ENCODE peak calls at places on chromosomes 3 and 15, in seven cellular contexts. P, W, U, M, N, D and O are unnamed samples.
A peak's percentile ranks its signal among the peaks of the same experiment; 100 is the strongest.

GRCh38 chr3:10988003-10988402 is 4.5 kb upstream of the SLC6A1 start:
- DNase-seq in P (no peak), W (no peak), U (no peak), M (no peak), N (no peak), D (no peak), O (no peak)

GRCh38 chr15:63083541-63083940 is 38.1 kb upstream of the LACTB start:
- DNase-seq in P (no peak), W (no peak), U (no peak), M (no peak), N (no peak), D (no peak), O (no peak)

GRCh38 chr3:40211579-40211978 is 97.9 kb upstream of the EIF1B start:
- DNase-seq in P (peak; percentile 56), W (no peak), U (no peak), M (no peak), N (no peak), D (no peak), O (no peak)

GRCh38 chr3:177351757-177352158 is 154.5 kb upstream of the TBL1XR1 start:
- DNase-seq in P (no peak), W (no peak), U (no peak), M (no peak), N (no peak), D (no peak), O (no peak)

GRCh38 chr3:194114123-194114522 is 21.8 kb upstream of the HES1 start:
- DNase-seq in P (no peak), W (no peak), U (no peak), M (no peak), N (no peak), D (no peak), O (no peak)

GRCh38 chr15:32828507-32829186 is 110.8 kb downstream of the GREM1 start:
- DNase-seq in P (peak; percentile 97), W (no peak), U (no peak), M (no peak), N (no peak), D (no peak), O (no peak)

GRCh38 chr3:56190130-56190529 is 278.1 kb downstream of the ERC2 start:
- DNase-seq in P (no peak), W (no peak), U (no peak), M (no peak), N (no peak), D (no peak), O (no peak)

GRCh38 chr15:59296181-59296617 is 76.5 kb downstream of the MYO1E start:
- DNase-seq in P (peak; percentile 62), W (peak; percentile 55), U (no peak), M (no peak), N (no peak), D (no peak), O (no peak)

GRCh38 chr15:65931221-65931620 is 61.9 kb downstream of the RAB11A start:
- DNase-seq in P (no peak), W (no peak), U (no peak), M (no peak), N (no peak), D (no peak), O (no peak)

GRCh38 chr15:66878761-66879160 is 176.7 kb downstream of the SMAD6 start:
- DNase-seq in P (no peak), W (no peak), U (no peak), M (no peak), N (no peak), D (peak; percentile 6), O (peak; percentile 58)

GRCh38 chr15:65646486-65646885 is 24.7 kb downstream of the SLC24A1 start:
- DNase-seq in P (no peak), W (no peak), U (no peak), M (no peak), N (no peak), D (no peak), O (no peak)

GRCh38 chr3:105747056-105747455 is 121.8 kb downstream of the CBLB start:
- DNase-seq in P (peak; percentile 32), W (peak; percentile 52), U (no peak), M (no peak), N (peak; percentile 51), D (no peak), O (no peak)

GRCh38 chr3:10292505-10293419 is at the start of gene GHRL:
- DNase-seq in P (no peak), W (peak; percentile 29), U (no peak), M (no peak), N (no peak), D (no peak), O (no peak)

GRCh38 chr15:73346735-73347312 is 21.9 kb downstream of the HCN4 start:
- DNase-seq in P (peak; percentile 73), W (peak; percentile 49), U (peak; percentile 61), M (peak; percentile 15), N (peak; percentile 37), D (peak; percentile 64), O (no peak)

GRCh38 chr3:59235221-59236012 is 185.6 kb upstream of the CFAP20DC start:
- DNase-seq in P (peak; percentile 26), W (no peak), U (no peak), M (no peak), N (peak; percentile 34), D (no peak), O (no peak)

GRCh38 chr3:71022552-71023335 is 560.8 kb downstream of the FOXP1 start:
- DNase-seq in P (peak; percentile 59), W (peak; percentile 39), U (no peak), M (no peak), N (no peak), D (no peak), O (no peak)

GRCh38 chr3:25235033-25235432 is 193.0 kb upstream of the RARB start:
- DNase-seq in P (no peak), W (no peak), U (no peak), M (no peak), N (no peak), D (no peak), O (no peak)

GRCh38 chr15:42705336-42705735 is 31.6 kb downstream of the CDAN1 start:
- DNase-seq in P (no peak), W (no peak), U (no peak), M (no peak), N (no peak), D (no peak), O (no peak)

GRCh38 chr15:65077981-65078352 is 1.4 kb downstream of the KBTBD13 start:
- DNase-seq in P (no peak), W (peak; percentile 70), U (peak; percentile 50), M (peak; percentile 66), N (peak; percentile 23), D (no peak), O (no peak)

GRCh38 chr3:71399478-71399877 is 184.1 kb downstream of the FOXP1 start:
- DNase-seq in P (no peak), W (no peak), U (no peak), M (no peak), N (no peak), D (no peak), O (no peak)

GRCh38 chr3:61541694-61542093 is 19.7 kb upstream of the PTPRG start:
- DNase-seq in P (no peak), W (no peak), U (no peak), M (no peak), N (no peak), D (no peak), O (no peak)

GRCh38 chr15:72778796-72779195 is 4.8 kb downstream of the ADPGK start:
- DNase-seq in P (no peak), W (no peak), U (no peak), M (no peak), N (no peak), D (no peak), O (no peak)

GRCh38 chr3:11778248-11778647 is 68.4 kb downstream of the TAMM41 start:
- DNase-seq in P (no peak), W (no peak), U (no peak), M (no peak), N (no peak), D (no peak), O (no peak)

GRCh38 chr15:22955544-22956085 is 24.6 kb downstream of the CYFIP1 start:
- DNase-seq in P (no peak), W (no peak), U (no peak), M (no peak), N (no peak), D (no peak), O (no peak)
- H3K4me1 ChIP-seq in P (no peaks in the 10 kb centered on the region), W (peaks cover 17% of the 10 kb centered on the region), U (no peaks in the 10 kb centered on the region), M (peaks cover 28% of the 10 kb centered on the region), N (no peaks in the 10 kb centered on the region), D (peaks cover 5% of the 10 kb centered on the region), O (peaks cover 83% of the 10 kb centered on the region)

DNA sequence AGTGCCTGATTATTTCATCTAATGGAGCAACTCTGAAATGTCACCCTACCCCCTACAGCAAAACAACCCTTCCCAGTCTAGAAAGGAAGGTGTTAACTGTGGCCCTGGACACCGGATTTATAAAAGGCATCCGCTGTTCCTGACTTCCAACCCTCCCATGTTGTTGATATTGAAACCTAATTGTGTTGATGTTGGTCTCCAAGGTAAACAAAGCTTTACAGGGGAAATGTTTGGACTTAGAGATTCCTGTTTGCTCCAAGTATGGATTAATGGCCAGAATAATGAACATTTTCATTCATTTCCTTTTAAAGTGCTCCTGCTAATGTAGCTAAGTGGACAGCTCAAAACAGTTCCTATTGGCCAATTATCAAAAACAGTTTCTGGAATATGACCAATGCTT is 19.4 kb upstream of the LMCD1 start:
- DNase-seq in P (no peak), W (no peak), U (no peak), M (no peak), N (no peak), D (no peak), O (no peak)
- H3K27ac ChIP-seq in P (no peak overlapping the region), W (no peak overlapping the region), U (no peak overlapping the region), M (peak overlapping the region; percentile 85), N (no peak overlapping the region), D (no peak overlapping the region), O (peak overlapping the region; percentile 84)

GRCh38 chr3:126315083-126315658 is 42.0 kb downstream of the KLF15 start:
- DNase-seq in P (no peak), W (no peak), U (no peak), M (no peak), N (no peak), D (no peak), O (no peak)
- H3K4me3 ChIP-seq in P (no peak overlapping the region), W (no peak overlapping the region), U (no peak overlapping the region), M (no peak overlapping the region), N (no peak overlapping the region), D (no peak overlapping the region), O (no peak overlapping the region)

GRCh38 chr15:89104172-89104564 is 15.9 kb downstream of the ABHD2 start:
- DNase-seq in P (no peak), W (no peak), U (no peak), M (no peak), N (no peak), D (peak; percentile 43), O (no peak)
- H3K4me1 ChIP-seq in P (peaks cover 79% of the 10 kb centered on the region), W (peaks cover 4% of the 10 kb centered on the region), U (no peaks in the 10 kb centered on the region), M (peaks cover 35% of the 10 kb centered on the region), N (no peaks in the 10 kb centered on the region), D (peaks cover 50% of the 10 kb centered on the region), O (no peaks in the 10 kb centered on the region)

GRCh38 chr15:25640381-25640780 is 201.6 kb upstream of the UBE3A start:
- DNase-seq in P (no peak), W (no peak), U (no peak), M (no peak), N (no peak), D (no peak), O (no peak)

GRCh38 chr15:25643120-25643519 is 204.3 kb upstream of the UBE3A start:
- DNase-seq in P (no peak), W (no peak), U (no peak), M (no peak), N (no peak), D (no peak), O (no peak)

GRCh38 chr15:25641762-25642161 is 202.9 kb upstream of the UBE3A start:
- DNase-seq in P (no peak), W (no peak), U (no peak), M (no peak), N (no peak), D (no peak), O (no peak)
- H3K27ac ChIP-seq in P (no peak overlapping the region), W (no peak overlapping the region), U (no peak overlapping the region), M (no peak overlapping the region), N (no peak overlapping the region), D (no peak overlapping the region), O (no peak overlapping the region)

GRCh38 chr15:57217716-57218598 is 158.3 kb upstream of the CGNL1 start:
- DNase-seq in P (no peak), W (peak; percentile 86), U (no peak), M (no peak), N (no peak), D (no peak), O (no peak)
- H3K4me3 ChIP-seq in P (no peak overlapping the region), W (peak overlapping the region; percentile 58), U (no peak overlapping the region), M (no peak overlapping the region), N (no peak overlapping the region), D (no peak overlapping the region), O (no peak overlapping the region)